ENCODE peak calls at places on chromosomes 6 and 20, in four cellular contexts. W, S, M and G are unnamed samples.
A peak's percentile ranks its signal among the peaks of the same experiment; 100 is the strongest.

GRCh38 chr20:38460040-38460623 is 12.5 kb upstream of the RALGAPB start:
- DNase-seq in S (peak; percentile 81), M (peak; percentile 86), W (peak; percentile 87), G (peak; percentile 82)

GRCh38 chr20:38515631-38516030 is 43.0 kb downstream of the RALGAPB start:
- DNase-seq in W (no peak), M (no peak), S (no peak), G (no peak)

GRCh38 chr6:11425431-11425871 is 112.1 kb upstream of the TMEM170B start:
- DNase-seq in W (no peak), S (no peak), M (no peak), G (no peak)

GRCh38 chr20:61829526-61829925 is 236.2 kb downstream of the TAF4 start:
- DNase-seq in W (no peak), M (no peak), S (no peak), G (no peak)

GRCh38 chr6:25369450-25370086 is 90.4 kb downstream of the CARMIL1 start:
- DNase-seq in M (peak; percentile 42), W (peak; percentile 96), S (no peak), G (peak; percentile 98)

GRCh38 chr6:106608080-106608668 is 21.1 kb downstream of the RTN4IP1 start:
- DNase-seq in W (peak; percentile 72), S (peak; percentile 65), M (peak; percentile 70), G (peak; percentile 41)

GRCh38 chr6:142685852-142686718 is 258.9 kb downstream of the HIVEP2 start:
- DNase-seq in M (no peak), W (no peak), S (no peak), G (no peak)

GRCh38 chr6:6969761-6970223 is 138.0 kb upstream of the RREB1 start:
- DNase-seq in W (no peak), M (peak; percentile 91), S (peak; percentile 27), G (peak; percentile 38)

GRCh38 chr6:151869787-151870186 is 62.3 kb downstream of the ESR1 start:
- DNase-seq in S (no peak), M (no peak), W (no peak), G (no peak)

GRCh38 chr20:57657537-57658446 is 37.6 kb upstream of the ZBP1 start:
- DNase-seq in M (no peak), S (no peak), W (no peak), G (no peak)

GRCh38 chr20:44113642-44113945 is 73.4 kb downstream of the JPH2 start:
- DNase-seq in W (no peak), M (no peak), S (no peak), G (no peak)

GRCh38 chr6:1945235-1945832 is 300.1 kb downstream of the GMDS start:
- DNase-seq in M (no peak), W (no peak), S (no peak), G (no peak)

GRCh38 chr20:35598899-35599775 is 16.5 kb upstream of the SPAG4 start:
- DNase-seq in W (peak; percentile 26), S (no peak), M (no peak), G (no peak)

GRCh38 chr20:31823360-31824124 is 4.4 kb downstream of the MYLK2 start:
- DNase-seq in M (no peak), W (no peak), S (peak; percentile 49), G (no peak)

GRCh38 chr6:35381132-35381531 is 38.8 kb downstream of the PPARD start:
- DNase-seq in W (no peak), S (no peak), M (no peak), G (no peak)

GRCh38 chr6:162612613-162613012 is 115.0 kb downstream of the PRKN start:
- DNase-seq in W (peak; percentile 27), S (no peak), M (no peak), G (peak; percentile 17)

GRCh38 chr20:4898282-4898681 is 103.0 kb downstream of the SLC23A2 start:
- DNase-seq in W (no peak), M (peak; percentile 75), S (peak; percentile 89), G (peak; percentile 28)

GRCh38 chr6:33800248-33800647 is 3.6 kb downstream of the MLN start:
- DNase-seq in S (no peak), W (no peak), M (no peak), G (no peak)

GRCh38 chr6:108592371-108593337 is 31.9 kb downstream of the FOXO3 start:
- DNase-seq in M (no peak), W (no peak), S (peak; percentile 71), G (peak; percentile 55)

GRCh38 chr6:117890172-117890571 is 16.9 kb upstream of the SLC35F1 start:
- DNase-seq in M (no peak), S (no peak), W (no peak), G (no peak)

GRCh38 chr6:17280552-17281090 is 540 bp upstream of the RBM24 start:
- DNase-seq in M (peak; percentile 62), S (no peak), W (peak; percentile 79), G (no peak)

GRCh38 chr6:165884813-165885765 is 222.0 kb upstream of the PDE10A start:
- DNase-seq in W (peak; percentile 84), M (peak; percentile 89), S (peak; percentile 66), G (peak; percentile 48)

GRCh38 chr20:51749674-51750036 is 18.5 kb downstream of the ATP9A start:
- DNase-seq in S (peak; percentile 70), M (no peak), W (peak; percentile 36), G (peak; percentile 62)

GRCh38 chr20:24494460-24494920 is 25.1 kb downstream of the SYNDIG1 start:
- DNase-seq in S (no peak), M (no peak), W (no peak), G (no peak)

GRCh38 chr6:118551063-118551672 is 3.1 kb downstream of the PLN start:
- DNase-seq in M (peak; percentile 65), W (peak; percentile 53), S (peak; percentile 61), G (peak; percentile 78)

GRCh38 chr6:43972915-43973304 is 154.3 kb downstream of the MRPL14 start:
- DNase-seq in M (peak; percentile 78), S (peak; percentile 66), W (no peak), G (no peak)

GRCh38 chr6:46684771-46685170 is 2.9 kb upstream of the TDRD6 start:
- DNase-seq in W (no peak), S (peak; percentile 54), M (no peak), G (no peak)

GRCh38 chr20:46557231-46557956 is 6.9 kb upstream of the OCSTAMP start:
- DNase-seq in W (no peak), S (peak; percentile 62), M (no peak), G (peak; percentile 57)

GRCh38 chr20:49460131-49460530 is 22.3 kb downstream of the KCNB1 start:
- DNase-seq in W (no peak), M (no peak), S (no peak), G (no peak)

GRCh38 chr6:98498891-98499290 is 335.5 kb upstream of the POU3F2 start:
- DNase-seq in M (no peak), S (peak; percentile 34), W (no peak), G (no peak)

GRCh38 chr6:3135668-3136297 is 17.3 kb downstream of the BPHL start:
- DNase-seq in M (peak; percentile 48), S (no peak), W (no peak), G (no peak)

GRCh38 chr6:1310628-1311399 is 1.1 kb upstream of the FOXQ1 start:
- DNase-seq in W (peak; percentile 25), M (peak; percentile 73), S (no peak), G (no peak)

GRCh38 chr6:41429506-41430504 is 94.4 kb downstream of the NCR2 start:
- DNase-seq in W (no peak), S (no peak), M (no peak), G (no peak)